ENCODE peak calls at places on chromosomes 13 and 19, in nine cellular contexts. I is left ventricle myocardium superior; K is fibroblast of villous mesenchyme; H is A673; O is foreskin fibroblast; J is amniotic epithelial cell; Z is stimulated activated CD4-positive, alpha-beta T cell treated with anti-CD3 and anti-CD28 coated beads, Interleukin-4, amount 100 ng/mL, for 4 hours; Y is NCI-H1436; U is hypothalamus. N is an unnamed sample.
A peak's percentile ranks its signal among the peaks of the same experiment; 100 is the strongest.

GRCh38 chr19:35899547-35900214 is 659 bp downstream of the NFKBID start:
- DNase-seq in I (peak; percentile 89), K (peak; percentile 84), H (peak; percentile 94), O (peak; percentile 80), J (peak; percentile 79), Z (peak; percentile 88), Y (peak; percentile 68), U (no peak), N (peak; percentile 94)

GRCh38 chr19:13781547-13781946 is 7.3 kb downstream of the C19orf53 start:
- DNase-seq in I (peak; percentile 71), K (peak; percentile 86), H (peak; percentile 88), O (peak; percentile 80), J (peak; percentile 86), Z (no peak), Y (no peak), U (no peak), N (peak; percentile 93)

GRCh38 chr19:17602217-17602616 is 46.8 kb downstream of the COLGALT1 start:
- DNase-seq in I (no peak), K (no peak), H (no peak), O (no peak), J (no peak), Z (no peak), Y (no peak), U (no peak), N (no peak)

GRCh38 chr13:45396548-45397095 is 21.6 kb downstream of the SLC25A30 start:
- DNase-seq in I (peak; percentile 43), K (peak; percentile 83), H (no peak), O (no peak), J (peak; percentile 66), Z (no peak), Y (no peak), U (no peak), N (no peak)

GRCh38 chr19:17234911-17235617 is 9.0 kb downstream of the OCEL1 start:
- DNase-seq in I (peak; percentile 70), K (peak; percentile 53), H (peak; percentile 69), O (peak; percentile 47), J (peak; percentile 47), Z (peak; percentile 62), Y (peak; percentile 27), U (no peak), N (peak; percentile 91)

GRCh38 chr19:39370735-39371134 is 20.2 kb downstream of the PAF1 start:
- DNase-seq in I (no peak), K (no peak), H (no peak), O (no peak), J (no peak), Z (no peak), Y (no peak), U (no peak), N (no peak)

GRCh38 chr13:111114362-111115050 is 604 bp upstream of the ARHGEF7 start:
- DNase-seq in I (peak; percentile 73), K (peak; percentile 72), H (no peak), O (peak; percentile 60), J (peak; percentile 26), Z (no peak), Y (no peak), U (no peak), N (peak; percentile 48)

GRCh38 chr13:50149932-50150331 is 134.7 kb downstream of the KCNRG start:
- DNase-seq in I (no peak), K (no peak), H (peak; percentile 44), O (no peak), J (peak; percentile 46), Z (no peak), Y (no peak), U (no peak), N (no peak)

GRCh38 chr13:30006246-30006645 is 155.8 kb upstream of the UBL3 start:
- DNase-seq in I (no peak), K (no peak), H (no peak), O (no peak), J (no peak), Z (no peak), Y (no peak), U (no peak), N (no peak)

GRCh38 chr13:112062619-112063308 is 4.2 kb upstream of the SOX1 start:
- DNase-seq in I (no peak), K (no peak), H (no peak), O (no peak), J (no peak), Z (no peak), Y (no peak), U (no peak), N (no peak)

GRCh38 chr13:87274209-87274819 is 396.9 kb upstream of the SLITRK5 start:
- DNase-seq in I (no peak), K (peak; percentile 50), H (peak; percentile 60), O (no peak), J (peak; percentile 52), Z (no peak), Y (peak; percentile 53), U (no peak), N (peak; percentile 89)

GRCh38 chr13:102018716-102019115 is 383.1 kb downstream of the FGF14 start:
- DNase-seq in I (no peak), K (no peak), H (no peak), O (no peak), J (peak; percentile 30), Z (no peak), Y (no peak), U (no peak), N (no peak)

GRCh38 chr19:29550896-29551295 is 25.1 kb downstream of the VSTM2B start:
- DNase-seq in I (no peak), K (no peak), H (no peak), O (no peak), J (no peak), Z (no peak), Y (no peak), U (no peak), N (no peak)

GRCh38 chr19:58577581-58578429 is 4.7 kb upstream of the MZF1 start:
- DNase-seq in I (no peak), K (no peak), H (no peak), O (no peak), J (no peak), Z (no peak), Y (no peak), U (no peak), N (no peak)

GRCh38 chr19:14814982-14815381 is 20.0 kb downstream of the OR7A5 start:
- DNase-seq in I (no peak), K (peak; percentile 20), H (no peak), O (no peak), J (no peak), Z (no peak), Y (no peak), U (no peak), N (no peak)

N was measured in NCI-H82.